ENCODE peak calls at places on chromosome 1, in six cellular contexts. Z is ovary, J is endodermal cell, L is upper lobe of right lung, V is tibial artery, M is gastrocnemius medialis. T is an unnamed sample.

GRCh38 chr1:109877320-109877771 is 33.3 kb upstream of the CSF1 start:
- DNase-seq in Z (peak; percentile 67), J (peak; percentile 92), V (peak; percentile 88), M (peak; percentile 40), L (peak; percentile 81), T (peak; percentile 38)

GRCh38 chr1:187413770-187414169 is 585.0 kb downstream of the PLA2G4A start:
- DNase-seq in L (no peak), M (no peak), V (no peak), Z (no peak), J (no peak), T (no peak)

GRCh38 chr1:36133484-36133883 is 8.5 kb upstream of the COL8A2 start:
- DNase-seq in M (no peak), J (no peak), V (peak; percentile 89), L (no peak), Z (peak; percentile 54), T (peak; percentile 58)

GRCh38 chr1:206823725-206824124 is 41.7 kb upstream of the IL20 start:
- DNase-seq in Z (no peak), J (no peak), M (no peak), L (no peak), V (no peak), T (no peak)

GRCh38 chr1:226479432-226479831 is 69.1 kb upstream of the STUM start:
- DNase-seq in V (no peak), M (no peak), J (no peak), Z (no peak), L (no peak), T (peak; percentile 33)

GRCh38 chr1:239999170-239999569 is 92.5 kb upstream of the FMN2 start:
- DNase-seq in V (no peak), L (no peak), M (no peak), J (no peak), Z (no peak), T (no peak)

GRCh38 chr1:226630592-226630991 is 82.0 kb downstream of the STUM start:
- DNase-seq in J (no peak), Z (no peak), L (no peak), V (no peak), M (no peak), T (no peak)

GRCh38 chr1:87600848-87601247 is 272.2 kb downstream of the LMO4 start:
- DNase-seq in V (no peak), M (no peak), Z (no peak), J (no peak), L (no peak), T (no peak)

GRCh38 chr1:245751111-245751510 is 596.3 kb downstream of the KIF26B start:
- DNase-seq in Z (no peak), J (no peak), L (no peak), V (no peak), M (no peak), T (no peak)

GRCh38 chr1:51517361-51518032 is 1.6 kb downstream of the EPS15 start:
- DNase-seq in M (peak; percentile 10), J (no peak), Z (no peak), L (no peak), V (no peak), T (no peak)

GRCh38 chr1:51516639-51517158 is 2.4 kb downstream of the EPS15 start:
- DNase-seq in L (no peak), M (no peak), Z (no peak), J (no peak), V (no peak), T (no peak)

GRCh38 chr1:51514733-51515132 is 4.3 kb downstream of the EPS15 start:
- DNase-seq in M (no peak), V (no peak), J (no peak), L (no peak), Z (no peak), T (no peak)

GRCh38 chr1:51515982-51516638 is 3.0 kb downstream of the EPS15 start:
- DNase-seq in V (no peak), M (no peak), L (no peak), J (no peak), Z (no peak), T (no peak)

DNA sequence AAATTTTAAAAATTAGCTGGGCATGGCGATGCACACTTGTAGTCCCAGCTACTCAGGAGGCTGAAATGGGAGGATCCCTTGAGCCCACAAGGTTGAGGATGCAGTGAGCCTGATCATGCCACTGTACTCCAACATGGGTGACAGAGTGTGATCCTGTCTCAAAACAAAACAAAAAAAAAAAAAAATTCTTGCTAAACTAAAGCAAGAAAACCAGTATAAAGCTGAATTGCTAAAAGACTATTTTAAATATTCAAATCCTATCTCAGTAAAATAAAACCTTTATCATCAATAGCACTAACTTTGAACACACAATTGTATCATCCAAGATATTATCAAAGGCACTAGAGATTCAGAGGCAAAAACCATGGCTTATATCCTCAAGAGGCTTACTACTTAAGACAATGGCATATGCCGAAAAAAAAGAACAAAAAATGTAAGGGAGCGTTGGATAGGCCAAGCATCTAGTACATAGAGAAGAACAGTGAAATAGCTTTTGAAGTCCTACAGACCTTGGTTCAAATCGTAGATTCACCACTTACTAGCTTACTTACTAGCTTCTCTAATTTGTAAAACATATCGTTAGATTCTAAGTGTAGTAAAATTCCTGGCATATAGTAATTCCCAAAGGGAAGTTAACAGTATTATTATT is 3.6 kb downstream of the EPS15 start:
- DNase-seq in Z (no peak), M (no peak), J (no peak), L (no peak), V (no peak), T (no peak)
- H3K4me1 ChIP-seq in Z (peaks cover 5% of the 10 kb centered on the region), M (peaks cover 61% of the 10 kb centered on the region), J (no peaks in the 10 kb centered on the region), L (peaks cover 58% of the 10 kb centered on the region), V (peaks cover 67% of the 10 kb centered on the region), T (peaks cover 8% of the 10 kb centered on the region)

DNA sequence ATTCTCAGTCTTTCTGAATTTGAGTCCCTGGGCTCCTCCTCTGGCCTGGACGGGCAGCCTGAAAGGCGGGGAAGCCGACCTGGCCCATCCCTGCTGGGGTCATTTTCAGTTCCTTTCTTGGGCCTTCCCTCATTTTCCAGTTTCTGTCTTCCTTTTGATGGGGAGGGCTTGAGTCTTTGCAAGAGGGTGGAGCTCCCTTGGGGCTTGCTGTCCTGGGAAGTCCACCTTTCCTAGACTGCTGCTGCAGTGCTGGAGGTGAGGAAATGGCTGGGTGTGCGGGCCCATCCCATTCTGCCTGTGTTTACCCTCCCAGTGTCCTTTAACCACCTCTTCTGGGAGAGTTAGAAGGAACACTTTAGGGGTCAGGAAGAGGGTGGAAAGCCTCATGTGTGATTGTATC is 40.4 kb upstream of the SYNC start:
- DNase-seq in L (no peak), Z (no peak), J (no peak), V (no peak), M (no peak), T (no peak)
- H3K4me3 ChIP-seq in L (peak overlapping the region; percentile 67), Z (peak overlapping the region; percentile 11), J (peak overlapping the region; percentile 84), V (no peak overlapping the region), M (peak overlapping the region; percentile 65), T (no peak overlapping the region)

DNA sequence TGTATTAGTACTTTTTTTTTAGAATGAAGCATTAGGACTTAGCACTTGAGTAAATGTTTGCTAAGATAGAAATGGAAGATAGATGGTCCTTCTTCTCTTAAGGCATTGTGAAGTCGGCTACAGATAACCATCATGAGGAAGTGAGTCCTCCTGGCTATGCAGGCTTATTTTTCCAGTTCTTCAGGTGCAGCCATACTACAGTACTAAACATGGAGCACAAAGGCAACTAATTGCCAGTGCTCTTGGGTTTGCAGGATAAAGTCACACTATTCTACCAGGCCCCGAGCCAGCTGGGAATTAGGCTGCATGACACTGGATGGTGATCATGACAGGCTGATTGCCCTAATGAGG is 197.3 kb upstream of the SGIP1 start:
- DNase-seq in M (no peak), V (no peak), J (no peak), L (no peak), Z (no peak), T (no peak)
- H3K4me1 ChIP-seq in M (peaks cover 52% of the 10 kb centered on the region), V (peaks cover 64% of the 10 kb centered on the region), J (peaks cover 15% of the 10 kb centered on the region), L (peaks cover 21% of the 10 kb centered on the region), Z (peaks cover 2% of the 10 kb centered on the region), T (peaks cover 7% of the 10 kb centered on the region)

DNA sequence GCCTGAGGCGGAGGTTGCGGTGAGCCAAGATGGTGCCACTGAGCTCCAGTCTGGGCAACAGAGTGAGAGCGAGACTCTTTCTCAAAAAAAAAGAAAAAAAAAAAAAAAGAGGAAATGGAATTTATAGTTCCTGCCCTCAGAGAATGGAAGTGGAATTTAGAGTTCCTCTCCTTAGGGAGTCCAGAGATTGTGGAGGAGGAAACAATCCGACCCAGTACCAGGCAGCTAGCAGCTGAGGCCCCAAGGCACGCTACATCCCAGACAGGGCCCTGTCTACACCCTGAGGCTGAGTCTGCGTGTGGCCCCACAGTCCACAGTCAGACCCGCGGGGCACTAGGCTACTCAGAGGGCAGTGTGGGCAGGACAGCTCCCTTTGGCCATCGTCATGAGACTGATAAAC is 2.0 kb upstream of the MFN2 start:
- DNase-seq in J (no peak), Z (no peak), M (no peak), L (no peak), V (no peak), T (peak; percentile 26)
- H3K4me3 ChIP-seq in J (no peak overlapping the region), Z (no peak overlapping the region), M (no peak overlapping the region), L (no peak overlapping the region), V (no peak overlapping the region), T (no peak overlapping the region)

GRCh38 chr1:241640867-241641542 is 836 bp upstream of the CHML start:
- DNase-seq in Z (peak; percentile 22), V (no peak), L (no peak), M (no peak), J (no peak), T (no peak)

GRCh38 chr1:241638091-241638682 is 2.0 kb downstream of the CHML start:
- DNase-seq in L (no peak), M (no peak), Z (no peak), V (no peak), J (no peak), T (no peak)

GRCh38 chr1:241640149-241640866 is at the start of the genes CHML and OPN3:
- DNase-seq in M (peak; percentile 86), Z (peak; percentile 97), L (peak; percentile 98), V (peak; percentile 96), J (peak; percentile 96), T (peak; percentile 89)

GRCh38 chr1:241639040-241639652 is 1.0 kb downstream of the CHML start:
- DNase-seq in M (no peak), J (no peak), L (no peak), V (no peak), Z (no peak), T (no peak)

DNA sequence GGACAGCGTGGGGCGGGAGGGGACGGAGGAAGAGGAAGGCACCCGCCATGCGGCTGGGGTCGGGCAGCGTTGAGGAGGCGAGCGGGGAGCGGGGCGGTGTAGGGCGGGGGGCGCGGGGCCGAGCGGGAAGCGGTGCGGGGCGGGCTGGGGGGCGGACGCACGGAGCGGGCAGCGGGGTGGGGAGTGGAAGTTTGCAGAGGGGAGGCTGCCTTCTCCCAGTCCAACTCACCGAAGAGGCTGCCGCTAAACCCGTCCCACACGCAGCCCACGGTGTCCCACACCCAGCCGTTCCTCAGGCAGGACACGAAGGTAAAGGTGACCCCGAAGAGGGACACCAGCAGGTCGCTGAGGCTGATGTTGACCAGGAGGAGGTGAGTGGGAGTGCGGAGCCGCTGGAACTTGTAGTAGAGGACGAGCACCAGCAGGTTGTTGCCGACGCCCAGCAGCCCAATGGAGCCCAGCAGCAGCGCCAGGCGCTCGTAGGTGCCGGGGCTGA is 468 bp downstream of the CHML start:
- DNase-seq in M (no peak), Z (no peak), J (peak; percentile 84), V (peak; percentile 67), L (peak; percentile 72), T (peak; percentile 59)
- H3K4me1 ChIP-seq in M (peaks cover 11% of the 10 kb centered on the region), Z (peaks cover 6% of the 10 kb centered on the region), J (no peaks in the 10 kb centered on the region), V (peaks cover 41% of the 10 kb centered on the region), L (peaks cover 16% of the 10 kb centered on the region), T (peaks cover 5% of the 10 kb centered on the region)

T was measured in SJCRH30.